ENCODE peak calls at places on chromosomes 12 and 14, in four cellular contexts. R, Q, A and V are unnamed samples.

GRCh38 chr14:90536511-90537191 is 139.8 kb downstream of the CALM1 start:
- DNase-seq in Q (no peak), A (no peak), R (no peak), V (no peak)

GRCh38 chr12:78963439-78964222 is 99.1 kb downstream of the SYT1 start:
- DNase-seq in R (no peak), Q (peak; percentile 38), A (no peak), V (no peak)

GRCh38 chr12:33988888-33989287 is 33.4 kb upstream of the ALG10 start:
- DNase-seq in R (no peak), A (no peak), Q (no peak), V (no peak)

GRCh38 chr12:108597559-108598471 is at the start of gene TMEM119:
- DNase-seq in A (no peak), R (no peak), Q (peak; percentile 75), V (no peak)

GRCh38 chr12:64051057-64051456 is 171.0 kb downstream of the KICS2 start:
- DNase-seq in Q (no peak), R (no peak), A (no peak), V (no peak)

GRCh38 chr12:27344246-27344645 is 11.6 kb downstream of the BMAL2 start:
- DNase-seq in A (no peak), Q (no peak), R (no peak), V (no peak)

GRCh38 chr12:123936471-123936870 is 36.2 kb downstream of the CCDC92 start:
- DNase-seq in Q (no peak), A (no peak), R (no peak), V (no peak)

GRCh38 chr12:98698603-98699463 is 53.7 kb downstream of the APAF1 start:
- DNase-seq in A (no peak), R (peak; percentile 31), Q (peak; percentile 71), V (peak; percentile 26)

GRCh38 chr12:92570056-92570753 is 132.6 kb upstream of the PLEKHG7 start:
- DNase-seq in Q (peak; percentile 92), A (no peak), R (peak; percentile 61), V (no peak)

GRCh38 chr14:24834951-24835350 is 201.0 kb upstream of the GZMB start:
- DNase-seq in R (no peak), Q (no peak), A (no peak), V (no peak)

GRCh38 chr12:69540606-69541386 is 44.5 kb upstream of the CCT2 start:
- DNase-seq in R (no peak), A (no peak), Q (peak; percentile 71), V (no peak)

GRCh38 chr14:42687421-42687820 is 1080.7 kb downstream of the LRFN5 start:
- DNase-seq in A (no peak), R (no peak), Q (no peak), V (no peak)

GRCh38 chr12:79687711-79688270 is 3.0 kb downstream of the PAWR start:
- DNase-seq in R (no peak), A (no peak), Q (no peak), V (no peak)

GRCh38 chr12:107873223-107873622 is 98.7 kb downstream of the ASCL4 start:
- DNase-seq in R (no peak), Q (no peak), A (no peak), V (no peak)

DNA sequence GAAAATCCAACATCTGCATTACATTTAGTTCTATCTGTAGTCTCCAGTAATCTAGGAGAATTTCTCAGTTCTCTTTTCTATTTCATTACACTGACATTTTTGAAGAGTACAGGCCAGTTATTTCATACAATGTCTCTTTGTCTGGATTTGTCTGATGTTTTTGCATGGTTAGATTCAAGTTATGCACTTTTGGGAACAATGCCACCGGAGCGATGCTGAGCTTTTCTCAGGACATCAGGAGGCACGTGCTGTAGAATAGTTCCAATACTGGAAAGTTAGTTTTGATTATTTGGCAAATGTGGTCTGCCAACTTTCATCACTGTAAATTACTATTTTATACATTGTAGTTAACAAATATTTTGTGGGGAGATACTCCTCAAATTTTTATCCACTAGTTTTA is 43.1 kb downstream of the ALDH1L2 start:
- DNase-seq in A (no peak), R (no peak), Q (no peak), V (no peak)
- H3K27ac ChIP-seq in A (no peak overlapping the region), R (no peak overlapping the region), Q (no peak overlapping the region), V (no peak overlapping the region)

DNA sequence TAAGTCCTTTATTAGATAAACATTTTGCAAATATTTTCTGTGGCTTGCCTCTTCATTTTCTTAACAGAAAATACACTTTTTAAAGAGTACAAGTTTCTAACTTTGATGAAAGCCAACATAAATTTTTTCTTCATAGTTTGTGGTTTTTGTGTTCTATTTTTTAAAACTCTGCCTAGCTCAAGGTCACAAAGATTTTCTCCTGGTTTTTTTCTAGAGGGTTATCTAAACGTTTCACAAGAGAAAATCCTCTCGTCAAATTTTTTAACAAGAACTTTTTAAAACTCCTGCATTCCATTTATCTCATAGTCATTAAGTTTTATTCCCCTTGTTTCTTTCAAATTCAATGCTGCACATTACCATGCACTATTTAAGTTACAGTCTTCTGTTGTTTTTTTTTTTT is 8.2 kb downstream of the AREL1 start:
- DNase-seq in A (no peak), Q (no peak), R (no peak), V (no peak)
- H3K27ac ChIP-seq in A (no peak overlapping the region), Q (no peak overlapping the region), R (no peak overlapping the region), V (no peak overlapping the region)

DNA sequence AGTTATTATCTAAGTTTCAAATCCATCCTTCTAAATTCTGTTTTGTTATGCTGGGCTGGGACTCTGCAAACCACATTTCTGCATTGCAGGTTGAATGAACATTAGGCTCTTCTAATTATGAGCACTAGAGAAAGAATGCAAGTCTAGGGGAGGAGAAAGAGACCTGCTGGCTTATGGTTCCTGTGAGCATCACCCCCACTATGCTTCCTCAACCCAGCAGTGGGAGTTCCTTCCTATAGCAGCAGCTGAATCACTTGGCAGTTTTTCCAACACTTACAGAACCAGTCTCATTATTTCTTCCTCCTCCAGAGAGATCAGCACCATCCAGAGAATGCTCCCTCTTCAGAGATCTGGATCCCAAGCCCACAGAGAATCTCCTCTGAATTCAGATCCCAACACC is 297.7 kb upstream of the CLEC14A start:
- DNase-seq in Q (peak; percentile 35), A (no peak), R (no peak), V (no peak)
- H3K27ac ChIP-seq in Q (no peak overlapping the region), A (no peak overlapping the region), R (no peak overlapping the region), V (no peak overlapping the region)

DNA sequence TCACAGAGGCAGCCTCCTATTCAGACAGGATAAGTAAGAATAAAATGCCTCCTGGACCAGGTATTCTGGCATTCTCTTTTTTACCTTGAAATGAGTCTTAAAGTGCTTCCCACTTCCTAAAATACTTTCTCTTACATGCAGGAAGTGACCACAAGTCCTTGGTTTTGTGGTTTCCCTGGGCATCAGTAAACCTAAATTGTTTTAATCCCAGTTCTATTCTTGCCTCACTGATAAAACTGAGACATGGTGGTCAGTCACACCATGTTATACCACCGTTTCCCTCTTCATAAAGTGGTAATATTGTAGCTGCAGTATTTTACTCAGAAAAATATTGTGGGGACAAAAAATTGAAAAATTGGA is 1.2 kb upstream of the SALL2 start:
- DNase-seq in Q (no peak), R (no peak), A (no peak), V (no peak)
- H3K27ac ChIP-seq in Q (no peak overlapping the region), R (no peak overlapping the region), A (no peak overlapping the region), V (no peak overlapping the region)

GRCh38 chr12:111429760-111430417 is 24.2 kb downstream of the SH2B3 start:
- DNase-seq in Q (no peak), R (no peak), A (peak; percentile 72), V (no peak)
- H3K27ac ChIP-seq in Q (no peak overlapping the region), R (peak overlapping the region; percentile 49), A (peak overlapping the region; percentile 100), V (no peak overlapping the region)